ENCODE peak calls at places on chromosome 13, in four cellular contexts. M is GM23338, W is PC-9, I is HepG2. R is an unnamed sample.

GRCh38 chr13:84925443-84925842 is 873.8 kb downstream of the SLITRK6 start:
- DNase-seq in I (no peak), W (no peak), M (no peak), R (no peak)

GRCh38 chr13:71577127-71577526 is 289.9 kb downstream of the DACH1 start:
- DNase-seq in M (no peak), W (no peak), I (no peak), R (no peak)

GRCh38 chr13:64709079-64709478 is 2521.1 kb downstream of the PCDH9 start:
- DNase-seq in W (no peak), M (no peak), I (no peak), R (peak)

GRCh38 chr13:39855236-39855635 is 199.8 kb downstream of the COG6 start:
- DNase-seq in I (no peak), M (no peak), W (no peak), R (no peak)

GRCh38 chr13:44298314-44298713 is 75.3 kb upstream of the SERP2 start:
- DNase-seq in M (no peak), W (peak), I (no peak), R (no peak)

GRCh38 chr13:21677075-21677628 is 6.3 kb downstream of the FGF9 start:
- DNase-seq in W (no peak), M (no peak), I (no peak), R (no peak)

GRCh38 chr13:111371211-111371610 is 50.8 kb downstream of the TEX29 start:
- DNase-seq in I (no peak), W (no peak), M (no peak), R (peak)

GRCh38 chr13:64684685-64685431 is 2545.3 kb downstream of the PCDH9 start:
- DNase-seq in W (no peak), M (peak), I (no peak), R (no peak)

GRCh38 chr13:39603424-39603947 is 493 bp upstream of the LHFPL6 start:
- DNase-seq in M (peak), I (no peak), W (no peak), R (peak)

GRCh38 chr13:111275382-111275781 is 45.1 kb upstream of the TEX29 start:
- DNase-seq in I (no peak), M (no peak), W (no peak), R (no peak)

GRCh38 chr13:41966671-41967070 is 5.8 kb upstream of the VWA8 start:
- DNase-seq in I (no peak), W (no peak), M (no peak), R (no peak)

GRCh38 chr13:83819611-83820010 is 62.7 kb downstream of the SLITRK1 start:
- DNase-seq in W (no peak), M (no peak), I (no peak), R (no peak)

GRCh38 chr13:56888455-56888854 is 252.3 kb upstream of the PRR20A start:
- DNase-seq in I (no peak), M (no peak), W (no peak), R (no peak)

GRCh38 chr13:96809366-96810096 is 184.7 kb downstream of the OXGR1 start:
- DNase-seq in M (no peak), W (no peak), I (no peak), R (no peak)

GRCh38 chr13:93505104-93505952 is 278.7 kb downstream of the GPC6 start:
- DNase-seq in I (peak), W (no peak), M (no peak), R (peak)

GRCh38 chr13:24050292-24050711 is 110.2 kb upstream of the SPATA13 start:
- DNase-seq in M (no peak), W (no peak), I (no peak), R (peak)

GRCh38 chr13:37306778-37307544 is 201.5 kb upstream of the CSNK1A1L start:
- DNase-seq in W (no peak), M (no peak), I (no peak), R (peak)

GRCh38 chr13:95300625-95301134 is 571 bp downstream of the ABCC4 start:
- DNase-seq in M (peak), I (peak), W (no peak), R (peak)

GRCh38 chr13:103282571-103283450 is 216.6 kb upstream of the SLC10A2 start:
- DNase-seq in M (no peak), I (no peak), W (peak), R (no peak)

GRCh38 chr13:96003304-96003703 is 49.9 kb downstream of the UGGT2 start:
- DNase-seq in M (peak), I (no peak), W (peak), R (peak)

GRCh38 chr13:21463424-21463823 is 4.3 kb upstream of the ZDHHC20 start:
- DNase-seq in W (no peak), M (no peak), I (no peak), R (no peak)

GRCh38 chr13:101217086-101217485 is 199.2 kb downstream of the NALCN start:
- DNase-seq in W (no peak), M (no peak), I (no peak), R (no peak)

GRCh38 chr13:48232420-48233096 is 448 bp upstream of the ITM2B start:
- DNase-seq in M (peak), I (peak), W (no peak), R (no peak)

DNA sequence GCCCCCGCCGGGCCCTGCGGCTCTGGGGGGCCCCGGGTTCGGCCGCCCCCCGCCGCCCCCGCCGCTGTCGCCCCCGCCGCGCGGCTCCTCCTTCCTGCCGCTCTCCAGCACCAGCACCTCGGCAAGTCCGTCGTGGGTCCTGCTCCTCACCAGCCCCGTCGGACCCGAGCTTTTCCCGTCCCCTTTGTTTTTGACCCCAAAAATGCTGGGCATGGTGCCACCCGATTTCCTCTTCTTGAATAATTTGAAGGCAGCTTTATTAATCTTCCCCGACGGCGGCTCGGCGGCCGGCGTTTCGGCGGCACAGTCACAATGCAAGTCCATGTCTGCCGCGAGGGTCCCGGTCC is 945 bp downstream of the AMER2 start:
- DNase-seq in W (no peak), M (no peak), I (no peak), R (no peak)
- TF ChIP-seq EZH2 in W (no peak), M (no peak), I (no peak), R (no peak)

GRCh38 chr13:104671901-104672300 is 1605.7 kb upstream of the SLC10A2 start:
- DNase-seq in M (no peak), W (no peak), I (no peak), R (no peak)
- TF ChIP-seq EZH2 in M (no peak), W (no peak), I (no peak), R (no peak)

DNA sequence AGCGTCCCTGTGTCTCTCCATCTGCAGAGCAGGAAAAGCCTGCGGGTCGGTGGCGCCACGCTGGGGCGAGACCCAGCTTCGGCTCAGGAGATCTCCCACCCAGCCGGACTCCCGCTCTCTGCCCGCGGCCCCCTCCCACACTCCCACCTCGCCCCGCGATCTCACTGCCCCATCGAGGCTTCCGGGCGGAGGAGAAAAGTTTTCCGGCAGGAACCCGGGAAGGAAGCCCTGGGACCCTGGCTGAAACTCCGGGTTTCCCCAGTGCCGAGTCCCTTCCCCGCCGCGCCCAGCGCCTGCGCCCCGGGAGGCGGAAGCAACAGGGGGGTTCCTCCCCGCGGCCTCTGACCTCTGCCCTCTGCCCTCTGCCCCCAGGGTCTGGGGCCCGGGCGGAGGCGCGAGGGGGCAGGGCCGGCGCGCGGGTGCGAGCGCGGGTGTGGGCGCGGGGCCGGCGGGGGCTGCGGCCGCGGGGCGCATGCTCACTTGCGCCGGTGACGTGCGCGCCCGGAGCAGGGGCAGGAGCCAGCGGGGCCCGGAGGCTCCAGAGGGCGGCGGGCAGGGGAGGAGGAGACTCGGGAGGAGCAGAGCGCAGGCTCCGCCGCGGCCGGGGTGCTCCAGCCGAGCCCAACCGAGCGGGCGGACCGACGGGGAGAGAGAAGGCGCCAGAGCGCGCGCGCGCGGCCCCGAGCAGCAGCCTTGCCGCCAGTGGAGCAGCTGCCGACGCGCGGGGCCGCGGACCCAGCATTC is at the start of gene ATP11A:
- DNase-seq in W (peak), M (peak), I (peak), R (peak)
- TF ChIP-seq EZH2 in W (no peak), M (no peak), I (no peak), R (no peak)

DNA sequence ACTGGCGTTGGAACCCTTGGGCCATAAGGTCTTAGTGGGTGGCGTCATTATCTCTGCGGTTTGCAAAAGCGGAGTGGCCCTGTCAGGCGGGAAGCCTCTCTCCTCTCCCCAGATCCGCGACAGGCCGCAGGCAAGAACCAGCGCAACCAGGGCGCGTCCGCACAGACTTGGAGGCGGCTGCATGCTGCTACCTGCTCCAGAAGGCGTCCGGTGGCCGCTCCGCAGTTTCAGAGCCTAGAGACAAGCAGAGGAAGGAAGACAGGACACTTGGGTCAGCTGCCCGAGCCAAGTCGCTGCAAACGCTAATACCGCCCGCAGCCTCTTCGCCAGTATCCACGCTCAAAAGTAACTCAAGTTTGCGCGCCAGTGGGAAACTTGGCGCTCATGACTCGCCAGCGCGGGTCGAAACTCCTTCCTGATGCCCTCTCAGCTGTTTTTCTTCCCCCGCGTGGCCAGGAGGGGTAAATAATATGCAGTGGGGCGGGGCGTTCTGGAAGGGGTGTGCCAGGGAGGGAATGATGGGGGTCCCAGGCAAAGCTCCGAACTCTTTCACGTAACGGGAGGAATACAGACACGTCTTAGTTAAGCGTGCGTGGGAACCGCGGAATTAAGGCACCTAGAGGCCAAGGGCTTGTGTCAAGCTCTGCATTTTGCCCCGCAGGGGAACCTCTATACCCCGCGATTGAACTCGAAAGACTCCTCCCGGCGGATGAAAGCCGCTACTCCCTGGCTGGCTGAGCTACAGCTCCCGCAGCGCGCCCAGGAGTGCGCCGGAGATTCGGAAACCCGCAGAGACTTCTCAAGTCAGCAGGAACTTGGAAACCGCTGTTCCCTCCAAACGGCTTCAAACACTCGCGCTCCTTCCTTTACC is at the start of gene EDNRB:
- DNase-seq in M (peak), I (no peak), W (no peak), R (peak)
- TF ChIP-seq EZH2 in M (no peak), I (no peak), W (no peak), R (no peak)

GRCh38 chr13:99894105-99894504 is 77.5 kb downstream of the ZIC5 start:
- DNase-seq in M (no peak), W (no peak), I (no peak), R (no peak)

GRCh38 chr13:99895428-99895998 is 76.1 kb downstream of the ZIC5 start:
- DNase-seq in M (peak), I (no peak), W (no peak), R (no peak)

GRCh38 chr13:99895999-99896695 is 75.4 kb downstream of the ZIC5 start:
- DNase-seq in W (no peak), I (no peak), M (peak), R (no peak)

GRCh38 chr13:99893567-99893966 is 78.0 kb downstream of the ZIC5 start:
- DNase-seq in W (no peak), M (no peak), I (no peak), R (no peak)

GRCh38 chr13:99894835-99895427 is 76.6 kb downstream of the ZIC5 start:
- DNase-seq in M (peak), W (no peak), I (no peak), R (no peak)
- TF ChIP-seq EZH2 in M (peak), W (no peak), I (no peak), R (no peak)

R was measured in A673.